ENCODE peak calls at places on chromosomes 4 and X, in four cellular contexts. U, F, T and K are unnamed samples.
A peak's percentile ranks its signal among the peaks of the same experiment; 100 is the strongest.

GRCh38 chrX:39795591-39795990 is 302.2 kb downstream of the BCOR start:
- DNase-seq in U (no peak), F (no peak), T (no peak), K (no peak)

GRCh38 chrX:153338836-153339235 is 4.9 kb downstream of the ZNF275 start:
- DNase-seq in U (no peak), F (no peak), T (no peak), K (no peak)

GRCh38 chr4:87069037-87069742 is 134.4 kb downstream of the AFF1 start:
- DNase-seq in U (no peak), F (no peak), T (no peak), K (no peak)

GRCh38 chrX:133921764-133922389 is 63.5 kb downstream of the GPC3 start:
- DNase-seq in U (no peak), F (peak; percentile 26), T (no peak), K (peak; percentile 30)

GRCh38 chr4:152229782-152230289 is 306.1 kb downstream of the FBXW7 start:
- DNase-seq in U (no peak), F (no peak), T (no peak), K (no peak)

GRCh38 chrX:66164931-66165330 is 884 bp downstream of the HEPH start:
- DNase-seq in U (no peak), F (no peak), T (no peak), K (no peak)

GRCh38 chr4:139523076-139523475 is 32.9 kb downstream of the SETD7 start:
- DNase-seq in U (peak; percentile 35), F (no peak), T (no peak), K (no peak)

GRCh38 chr4:24428850-24429249 is 155.5 kb downstream of the DHX15 start:
- DNase-seq in U (no peak), F (no peak), T (no peak), K (no peak)

GRCh38 chr4:94714761-94715160 is 43.0 kb upstream of the BMPR1B start:
- DNase-seq in U (peak; percentile 87), F (peak; percentile 91), T (no peak), K (peak; percentile 80)

GRCh38 chr4:56979674-56980073 is 978 bp downstream of the POLR2B start:
- DNase-seq in U (no peak), F (peak; percentile 69), T (peak; percentile 23), K (no peak)

GRCh38 chr4:106694232-106694631 is 325.7 kb upstream of the GIMD1 start:
- DNase-seq in U (no peak), F (no peak), T (no peak), K (no peak)

GRCh38 chrX:24023972-24024664 is 2.9 kb downstream of the KLHL15 start:
- DNase-seq in U (peak; percentile 36), F (peak; percentile 52), T (no peak), K (no peak)

GRCh38 chr4:96356591-96357360 is 516.9 kb downstream of the PDHA2 start:
- DNase-seq in U (peak; percentile 70), F (no peak), T (no peak), K (no peak)

GRCh38 chr4:121256346-121256745 is 92.2 kb upstream of the TNIP3 start:
- DNase-seq in U (peak; percentile 96), F (peak; percentile 95), T (peak; percentile 20), K (peak; percentile 89)

GRCh38 chr4:91826186-91826585 is 477.6 kb upstream of the GRID2 start:
- DNase-seq in U (peak; percentile 73), F (no peak), T (no peak), K (no peak)

GRCh38 chrX:96440941-96441340 is 243.7 kb upstream of the DIAPH2 start:
- DNase-seq in U (no peak), F (no peak), T (no peak), K (no peak)

GRCh38 chr4:102599455-102599854 is 98.3 kb downstream of the NFKB1 start:
- DNase-seq in U (no peak), F (no peak), T (no peak), K (no peak)

GRCh38 chr4:61773655-61774245 is 573.6 kb downstream of the ADGRL3 start:
- DNase-seq in U (no peak), F (no peak), T (no peak), K (no peak)

GRCh38 chrX:110181459-110182137 is 136.3 kb downstream of the AMMECR1 start:
- DNase-seq in U (no peak), F (no peak), T (no peak), K (no peak)

GRCh38 chrX:11954196-11954595 is 184.1 kb upstream of the FRMPD4 start:
- DNase-seq in U (no peak), F (no peak), T (no peak), K (no peak)

GRCh38 chrX:130402211-130402684 is 461 bp downstream of the RBMX2 start:
- DNase-seq in U (no peak), F (peak; percentile 18), T (no peak), K (no peak)

GRCh38 chr4:121011780-121012340 is 60.5 kb downstream of the NDNF start:
- DNase-seq in U (no peak), F (no peak), T (no peak), K (no peak)

GRCh38 chrX:18119856-18120255 is 100.8 kb downstream of the BEND2 start:
- DNase-seq in U (no peak), F (no peak), T (no peak), K (no peak)

GRCh38 chr4:61837395-61837794 is 637.3 kb downstream of the ADGRL3 start:
- DNase-seq in U (no peak), F (no peak), T (no peak), K (no peak)

GRCh38 chr4:113673450-113673849 is 88.1 kb downstream of the CAMK2D start:
- DNase-seq in U (no peak), F (peak; percentile 52), T (no peak), K (no peak)

GRCh38 chr4:147824884-147825283 is 93.0 kb downstream of the ARHGAP10 start:
- DNase-seq in U (no peak), F (no peak), T (no peak), K (no peak)

GRCh38 chrX:132490086-132490419 is 1.2 kb upstream of the MBNL3 start:
- DNase-seq in U (no peak), F (no peak), T (no peak), K (no peak)

GRCh38 chr4:122500852-122501501 is 44.5 kb upstream of the IL2 start:
- DNase-seq in U (peak; percentile 58), F (no peak), T (no peak), K (no peak)

GRCh38 chr4:169252339-169253086 is 18.2 kb downstream of the SH3RF1 start:
- DNase-seq in U (peak; percentile 64), F (no peak), T (no peak), K (no peak)

GRCh38 chr4:80221161-80221560 is 23.9 kb downstream of the PRDM8 start:
- DNase-seq in U (peak; percentile 59), F (peak; percentile 78), T (no peak), K (peak; percentile 52)

GRCh38 chrX:154348114-154348531 is 26.3 kb downstream of the FLNA start:
- DNase-seq in U (no peak), F (peak; percentile 40), T (no peak), K (no peak)

GRCh38 chr4:20444599-20445337 is 193.1 kb downstream of the SLIT2 start:
- DNase-seq in U (no peak), F (no peak), T (no peak), K (no peak)

GRCh38 chr4:94947681-94948108 is 189.9 kb downstream of the BMPR1B start:
- DNase-seq in U (no peak), F (no peak), T (no peak), K (no peak)

GRCh38 chr4:2045518-2045951 is 13.6 kb upstream of the NAT8L start:
- DNase-seq in U (no peak), F (peak; percentile 41), T (no peak), K (no peak)

GRCh38 chrX:24377911-24378468 is 17.6 kb downstream of the SUPT20HL1 start:
- DNase-seq in U (no peak), F (no peak), T (no peak), K (no peak)